ENCODE peak calls at places on chromosomes 4 and X, in five cellular contexts. U is activated T-cell treated with anti-CD3 and anti-CD28 coated beads for 1 hour, Z is IMR-90, C is fibroblast of pulmonary artery, D is AG08395. Q is an unnamed sample.

GRCh38 chr4:163587867-163588266 is 93.4 kb downstream of the TMA16 start:
- DNase-seq in U (no peak), Z (no peak), C (no peak), D (no peak), Q (no peak)

GRCh38 chrX:44529315-44529714 is 13.3 kb downstream of the FUNDC1 start:
- DNase-seq in U (no peak), Z (peak; percentile 8), C (no peak), D (no peak), Q (no peak)

GRCh38 chr4:83865417-83866150 is 329.7 kb downstream of the GPAT3 start:
- DNase-seq in U (no peak), Z (no peak), C (no peak), D (no peak), Q (no peak)

GRCh38 chr4:1293531-1293941 is 3.8 kb downstream of the MAEA start:
- DNase-seq in U (no peak), Z (no peak), C (no peak), D (no peak), Q (no peak)

GRCh38 chr4:98522603-98523395 is 135.6 kb downstream of the TSPAN5 start:
- DNase-seq in U (no peak), Z (peak; percentile 92), C (peak; percentile 83), D (peak; percentile 64), Q (no peak)

GRCh38 chr4:113316879-113317278 is 267.4 kb downstream of the ANK2 start:
- DNase-seq in U (no peak), Z (no peak), C (no peak), D (no peak), Q (peak; percentile 18)

GRCh38 chr4:102627831-102628523 is 126.8 kb downstream of the NFKB1 start:
- DNase-seq in U (no peak), Z (peak; percentile 79), C (peak; percentile 34), D (peak; percentile 43), Q (no peak)

GRCh38 chrX:20414781-20415445 is 148.2 kb upstream of the RPS6KA3 start:
- DNase-seq in U (no peak), Z (peak; percentile 47), C (no peak), D (no peak), Q (no peak)

GRCh38 chr4:107800686-107801085 is 24.0 kb upstream of the SGMS2 start:
- DNase-seq in U (no peak), Z (no peak), C (no peak), D (no peak), Q (no peak)

GRCh38 chr4:153778383-153778782 is 10.5 kb downstream of the SFRP2 start:
- DNase-seq in U (no peak), Z (no peak), C (no peak), D (no peak), Q (no peak)

GRCh38 chrX:19046343-19047215 is 62.7 kb upstream of the PHKA2 start:
- DNase-seq in U (no peak), Z (peak; percentile 71), C (no peak), D (peak; percentile 25), Q (no peak)

GRCh38 chr4:168220893-168221292 is 97.7 kb downstream of the DDX60 start:
- DNase-seq in U (no peak), Z (peak; percentile 30), C (no peak), D (no peak), Q (no peak)

GRCh38 chrX:11085305-11085704 is 25.8 kb upstream of the HCCS start:
- DNase-seq in U (no peak), Z (no peak), C (no peak), D (no peak), Q (no peak)

GRCh38 chr4:85720736-85721135 is 245.8 kb downstream of the ARHGAP24 start:
- DNase-seq in U (no peak), Z (peak; percentile 23), C (peak; percentile 62), D (peak; percentile 33), Q (no peak)

GRCh38 chr4:42568610-42569207 is 88.2 kb downstream of the ATP8A1 start:
- DNase-seq in U (peak; percentile 52), Z (peak; percentile 65), C (peak; percentile 83), D (peak; percentile 48), Q (peak; percentile 25)

GRCh38 chrX:40504801-40505605 is 75.8 kb upstream of the ATP6AP2 start:
- DNase-seq in U (no peak), Z (peak; percentile 86), C (peak; percentile 50), D (peak; percentile 76), Q (no peak)

GRCh38 chrX:4764888-4765287 is 1051.4 kb upstream of the PRKX start:
- DNase-seq in U (no peak), Z (no peak), C (peak; percentile 0), D (no peak), Q (no peak)

GRCh38 chrX:78019586-78020483 is 50.4 kb upstream of the PGAM4 start:
- DNase-seq in U (no peak), Z (no peak), C (no peak), D (no peak), Q (no peak)

GRCh38 chr4:54384563-54384962 is 155.5 kb downstream of the PDGFRA start:
- DNase-seq in U (no peak), Z (peak; percentile 39), C (peak; percentile 57), D (peak; percentile 62), Q (no peak)

GRCh38 chrX:153530411-153531145 is 13.1 kb downstream of the ATP2B3 start:
- DNase-seq in U (no peak), Z (no peak), C (no peak), D (no peak), Q (no peak)

GRCh38 chr4:85500110-85500867 is 25.3 kb downstream of the ARHGAP24 start:
- DNase-seq in U (no peak), Z (no peak), C (peak; percentile 59), D (no peak), Q (no peak)

GRCh38 chr4:84737656-84738055 is 154.7 kb downstream of the CDS1 start:
- DNase-seq in U (no peak), Z (no peak), C (no peak), D (no peak), Q (no peak)

GRCh38 chr4:173346074-173346473 is 11.9 kb upstream of the HMGB2 start:
- DNase-seq in U (no peak), Z (peak; percentile 47), C (peak; percentile 24), D (peak; percentile 72), Q (no peak)

GRCh38 chr4:38819569-38819968 is 15.0 kb upstream of the TLR1 start:
- DNase-seq in U (no peak), Z (peak; percentile 73), C (no peak), D (no peak), Q (no peak)

GRCh38 chrX:103396660-103397059 is 20.3 kb downstream of the BEX3 start:
- DNase-seq in U (no peak), Z (no peak), C (no peak), D (no peak), Q (no peak)

GRCh38 chr4:24897639-24898038 is 15.2 kb downstream of the CCDC149 start:
- DNase-seq in U (no peak), Z (no peak), C (no peak), D (no peak), Q (no peak)

Q was measured in GM12891.